ENCODE peak calls at places on chromosomes 2 and 18, in five cellular contexts. X is EL, M is GM19239, H is glomerular endothelial cell, D is heart left ventricle. P is an unnamed sample.

GRCh38 chr2:232310189-232310588 is 68.4 kb upstream of the ALPP start:
- DNase-seq in X (no peak), M (no peak), H (no peak), D (no peak), P (no peak)

GRCh38 chr18:23838801-23839366 is 149.6 kb downstream of the LAMA3 start:
- DNase-seq in X (peak), M (no peak), H (no peak), D (no peak), P (peak)

GRCh38 chr2:39007875-39008504 is 112.9 kb downstream of the SOS1 start:
- DNase-seq in X (no peak), M (no peak), H (no peak), D (no peak), P (no peak)

GRCh38 chr18:7857562-7857961 is 290.4 kb downstream of the PTPRM start:
- DNase-seq in X (no peak), M (no peak), H (no peak), D (no peak), P (no peak)

GRCh38 chr2:104844813-104845551 is 8.9 kb upstream of the POU3F3 start:
- DNase-seq in X (no peak), M (no peak), H (no peak), D (no peak), P (peak)

GRCh38 chr2:28344756-28345291 is 47.8 kb upstream of the FOSL2 start:
- DNase-seq in X (no peak), M (no peak), H (no peak), D (no peak), P (no peak)

GRCh38 chr2:50346586-50347351 is 685.2 kb downstream of the NRXN1 start:
- DNase-seq in X (no peak), M (no peak), H (no peak), D (no peak), P (no peak)

GRCh38 chr2:236271851-236272250 is 7.6 kb upstream of the ASB18 start:
- DNase-seq in X (no peak), M (no peak), H (no peak), D (no peak), P (no peak)

GRCh38 chr2:10477443-10478297 is 29.5 kb upstream of the ODC1 start:
- DNase-seq in X (no peak), M (no peak), H (no peak), D (no peak), P (no peak)

GRCh38 chr2:96084006-96084857 is 32.1 kb downstream of the ADRA2B start:
- DNase-seq in X (no peak), M (no peak), H (no peak), D (no peak), P (no peak)

GRCh38 chr18:60446821-60447220 is 74.2 kb upstream of the MC4R start:
- DNase-seq in X (no peak), M (no peak), H (no peak), D (no peak), P (peak)

GRCh38 chr2:189580267-189580661 is 322 bp downstream of the SLC40A1 start:
- DNase-seq in X (peak), M (no peak), H (no peak), D (peak), P (peak)

GRCh38 chr18:3596324-3597158 is 146.6 kb downstream of the TGIF1 start:
- DNase-seq in X (no peak), M (peak), H (no peak), D (peak), P (peak)

GRCh38 chr2:64291181-64291580 is 147.0 kb upstream of the PELI1 start:
- DNase-seq in X (peak), M (no peak), H (no peak), D (no peak), P (peak)

GRCh38 chr2:85175369-85176299 is 42.4 kb downstream of the TCF7L1 start:
- DNase-seq in X (no peak), M (no peak), H (no peak), D (no peak), P (peak)

GRCh38 chr18:4636957-4637356 is 181.8 kb upstream of the DLGAP1 start:
- DNase-seq in X (no peak), M (no peak), H (no peak), D (no peak), P (peak)

GRCh38 chr2:145360129-145360780 is 840.3 kb upstream of the ZEB2 start:
- DNase-seq in X (no peak), M (no peak), H (no peak), D (no peak), P (no peak)